ENCODE peak calls at places on chromosome 6, in four cellular contexts. V, C, A and K are unnamed samples.

GRCh38 chr6:138757131-138757530 is 16.4 kb upstream of the CCDC28A start:
- DNase-seq in V (no peak), C (no peak), A (no peak), K (no peak)

GRCh38 chr6:5087389-5087788 is 2.2 kb downstream of the PPP1R3G start:
- DNase-seq in V (no peak), C (no peak), A (no peak), K (no peak)

GRCh38 chr6:135162678-135163439 is 18.2 kb upstream of the MYB start:
- DNase-seq in V (peak), C (peak), A (no peak), K (no peak)

GRCh38 chr6:20707166-20707485 is 172.9 kb downstream of the CDKAL1 start:
- DNase-seq in V (no peak), C (no peak), A (no peak), K (no peak)

GRCh38 chr6:163825033-163825432 is 410.5 kb downstream of the QKI start:
- DNase-seq in V (peak), C (no peak), A (no peak), K (no peak)

GRCh38 chr6:123053602-123054225 is 57.7 kb downstream of the CLVS2 start:
- DNase-seq in V (no peak), C (no peak), A (no peak), K (no peak)

GRCh38 chr6:700490-700889 is 7.6 kb upstream of the EXOC2 start:
- DNase-seq in V (no peak), C (no peak), A (no peak), K (no peak)

GRCh38 chr6:41878961-41879405 is 16.2 kb downstream of the USP49 start:
- DNase-seq in V (peak), C (no peak), A (no peak), K (no peak)

GRCh38 chr6:32947552-32948465 is 5.1 kb downstream of the HLA-DMA start:
- DNase-seq in V (no peak), C (no peak), A (no peak), K (no peak)

GRCh38 chr6:139230421-139230840 is 61.4 kb downstream of the TXLNB start:
- DNase-seq in V (peak), C (no peak), A (peak), K (no peak)

GRCh38 chr6:129575378-129576118 is 134.4 kb downstream of the ARHGAP18 start:
- DNase-seq in V (peak), C (no peak), A (peak), K (no peak)

GRCh38 chr6:130593200-130593599 is 227.4 kb downstream of the TMEM200A start:
- DNase-seq in V (no peak), C (no peak), A (no peak), K (no peak)

GRCh38 chr6:1605822-1606532 is 3.7 kb upstream of the FOXC1 start:
- DNase-seq in V (no peak), C (no peak), A (no peak), K (no peak)